ENCODE peak calls at places on chromosomes 1 and 21, in four cellular contexts. V is transverse colon, N is ovary, D is suprapubic skin. R is an unnamed sample.

GRCh38 chr1:230851291-230851691 is 17.0 kb downstream of the C1orf198 start:
- DNase-seq in V (no peak), N (no peak), D (no peak), R (no peak)

GRCh38 chr1:97014426-97014825 is 292.8 kb downstream of the PTBP2 start:
- DNase-seq in V (no peak), N (no peak), D (no peak), R (no peak)

GRCh38 chr1:244074559-244075171 is 23.6 kb downstream of the ZBTB18 start:
- DNase-seq in V (peak; percentile 51), N (no peak), D (no peak), R (no peak)

GRCh38 chr1:207336559-207337467 is 15.3 kb downstream of the CD55 start:
- DNase-seq in V (no peak), N (no peak), D (no peak), R (no peak)

GRCh38 chr1:9826087-9826486 is 2.3 kb upstream of the CLSTN1 start:
- DNase-seq in V (no peak), N (no peak), D (no peak), R (no peak)

GRCh38 chr1:201307239-201307638 is 23.9 kb downstream of the PKP1 start:
- DNase-seq in V (no peak), N (no peak), D (no peak), R (no peak)

GRCh38 chr1:231460614-231461013 is 38.5 kb upstream of the EGLN1 start:
- DNase-seq in V (peak; percentile 11), N (no peak), D (no peak), R (no peak)

GRCh38 chr1:186750250-186750649 is 70.0 kb upstream of the PTGS2 start:
- DNase-seq in V (no peak), N (no peak), D (no peak), R (no peak)

GRCh38 chr1:36080801-36081200 is 3.1 kb upstream of the TEKT2 start:
- DNase-seq in V (no peak), N (no peak), D (no peak), R (no peak)

GRCh38 chr1:89125571-89126233 is at the start of gene GBP2:
- DNase-seq in V (no peak), N (no peak), D (no peak), R (peak; percentile 34)

GRCh38 chr1:59752556-59753412 is 62.0 kb upstream of the HOOK1 start:
- DNase-seq in V (no peak), N (no peak), D (no peak), R (no peak)

GRCh38 chr1:239765163-239765562 is 326.5 kb upstream of the FMN2 start:
- DNase-seq in V (no peak), N (no peak), D (no peak), R (no peak)

GRCh38 chr1:226407199-226407496 is 745 bp downstream of the PARP1 start:
- DNase-seq in V (no peak), N (no peak), D (no peak), R (no peak)

GRCh38 chr1:197955486-197956394 is 38.6 kb downstream of the LHX9 start:
- DNase-seq in V (no peak), N (no peak), D (no peak), R (no peak)

GRCh38 chr1:41482001-41482765 is 2.3 kb downstream of the EDN2 start:
- DNase-seq in V (peak; percentile 90), N (peak; percentile 42), D (no peak), R (no peak)

GRCh38 chr21:37072239-37072987 is 458 bp downstream of the PIGP start:
- DNase-seq in V (peak; percentile 11), N (no peak), D (peak; percentile 86), R (peak; percentile 69)

GRCh38 chr1:225462714-225463574 is 35.1 kb upstream of the LBR start:
- DNase-seq in V (no peak), N (no peak), D (no peak), R (no peak)

GRCh38 chr1:203128691-203129500 is 1.4 kb downstream of the ADORA1 start:
- DNase-seq in V (peak; percentile 4), N (no peak), D (peak; percentile 70), R (no peak)

DNA sequence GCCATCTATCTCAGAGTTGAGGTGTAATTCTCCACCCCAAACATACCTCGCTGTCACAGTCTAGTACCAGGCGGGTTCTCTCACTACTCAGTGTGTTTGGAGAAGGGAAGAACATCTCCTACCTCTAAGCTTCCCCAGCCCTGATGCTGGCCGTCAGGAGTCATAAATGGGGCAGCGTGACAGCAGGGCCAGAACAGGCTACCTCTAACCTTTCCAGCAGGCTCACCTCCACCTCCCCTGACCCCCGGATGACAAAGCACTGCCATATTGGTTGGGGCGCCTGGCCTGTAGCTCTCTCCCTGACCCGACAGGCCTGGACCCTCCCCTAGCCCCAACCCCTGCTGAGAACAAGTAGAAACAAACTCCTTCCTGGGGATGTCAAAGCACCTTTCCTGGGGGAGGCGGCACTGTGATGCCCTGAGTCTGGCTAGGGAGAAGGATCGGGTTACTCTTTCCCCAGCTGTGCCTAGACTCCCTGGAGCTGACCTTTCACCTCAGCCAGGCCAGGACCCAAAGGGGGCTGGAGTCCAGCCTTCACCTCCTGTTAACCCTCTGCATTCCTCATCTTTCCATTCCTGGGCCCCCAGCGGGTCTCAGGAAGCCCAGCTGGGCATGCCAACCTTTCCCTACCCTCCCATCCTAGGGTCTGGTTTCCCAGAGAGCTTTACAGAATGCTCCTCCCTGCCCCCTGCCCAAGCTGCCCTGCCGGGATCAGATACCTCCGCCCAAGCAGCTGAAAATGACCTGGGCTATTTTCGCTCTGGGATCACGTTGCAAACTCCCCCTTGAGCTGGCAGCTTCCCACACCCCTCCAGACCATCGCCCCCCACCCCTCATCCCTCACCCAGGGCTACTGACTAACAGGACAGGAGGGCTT is 34.2 kb downstream of the AHDC1 start:
- DNase-seq in V (no peak), N (no peak), D (no peak), R (no peak)
- TF ChIP-seq EP300 in V (no peak), N (no peak), D (no peak), R (no peak)

GRCh38 chr1:183470147-183470960 is 1.9 kb upstream of the SMG7 start:
- DNase-seq in V (peak; percentile 95), N (peak; percentile 79), D (peak; percentile 94), R (peak; percentile 77)
- TF ChIP-seq POLR2A in V (peak; percentile 89), N (peak; percentile 45), D (no peak), R (no peak)

GRCh38 chr1:209751627-209752231 is 4.1 kb upstream of the TRAF3IP3 start:
- DNase-seq in V (no peak), N (no peak), D (no peak), R (no peak)
- TF ChIP-seq EP300 in V (no peak), N (no peak), D (no peak), R (no peak)

DNA sequence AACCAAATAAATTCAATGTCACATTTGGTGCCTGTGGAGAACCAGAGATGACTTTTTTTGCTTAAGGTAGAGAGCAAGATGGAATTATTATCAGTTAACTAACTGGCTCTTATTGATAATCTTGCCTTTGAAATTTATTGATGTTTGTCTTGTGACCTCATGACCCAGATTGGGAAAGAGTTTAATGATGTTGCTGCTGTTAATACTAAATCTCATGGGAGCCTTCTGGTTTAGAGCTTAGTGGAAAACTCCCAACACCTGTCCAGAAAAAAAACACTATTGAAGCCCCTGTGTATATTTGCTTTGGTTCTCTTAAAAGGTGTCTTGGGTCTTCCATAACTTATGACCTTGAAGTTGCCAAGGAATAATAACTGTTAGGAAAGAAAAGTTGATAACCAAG is 10.0 kb downstream of the CHTOP start:
- DNase-seq in V (no peak), N (no peak), D (no peak), R (no peak)
- TF ChIP-seq POLR2A in V (no peak), N (no peak), D (no peak), R (no peak)

GRCh38 chr1:150615346-150616201 is 13.8 kb downstream of the ENSA start:
- DNase-seq in V (peak; percentile 51), N (no peak), D (no peak), R (no peak)

GRCh38 chr1:150609726-150610125 is 19.7 kb downstream of the ENSA start:
- DNase-seq in V (no peak), N (no peak), D (no peak), R (no peak)

GRCh38 chr1:150612014-150612345 is 17.4 kb downstream of the ENSA start:
- DNase-seq in V (no peak), N (no peak), D (no peak), R (no peak)

GRCh38 chr1:150610576-150610975 is 18.8 kb downstream of the ENSA start:
- DNase-seq in V (no peak), N (no peak), D (no peak), R (no peak)

GRCh38 chr1:150613061-150613920 is 16.1 kb downstream of the ENSA start:
- DNase-seq in V (peak; percentile 69), N (no peak), D (no peak), R (peak; percentile 43)
- TF ChIP-seq EP300 in V (peak; percentile 88), N (no peak), D (peak; percentile 38), R (peak; percentile 85)